ENCODE peak calls at places on chromosome 17, in seven cellular contexts. V, F, U, I, R, T and Y are unnamed samples.

GRCh38 chr17:13759936-13760335 is 158.2 kb upstream of the HS3ST3A1 start:
- DNase-seq in V (no peak), I (no peak), R (no peak), T (no peak), U (peak), F (no peak), Y (no peak)

GRCh38 chr17:17411692-17412091 is 65.1 kb upstream of the MED9 start:
- DNase-seq in U (no peak), V (no peak), F (no peak), I (no peak), R (no peak), T (no peak), Y (no peak)

GRCh38 chr17:77698903-77699615 is 259.4 kb upstream of the TNRC6C start:
- DNase-seq in R (no peak), V (no peak), I (no peak), T (no peak), U (no peak), F (no peak), Y (no peak)

GRCh38 chr17:8250101-8250500 is 1.0 kb downstream of the PFAS start:
- DNase-seq in R (no peak), I (no peak), V (no peak), F (no peak), T (no peak), U (no peak), Y (no peak)

GRCh38 chr17:17146791-17147406 is 59.2 kb downstream of the PLD6 start:
- DNase-seq in V (no peak), T (no peak), R (no peak), U (no peak), I (peak), F (no peak), Y (no peak)

GRCh38 chr17:58277107-58277506 is 3.6 kb downstream of the MPO start:
- DNase-seq in I (no peak), F (no peak), V (peak), U (peak), R (no peak), T (no peak), Y (no peak)

GRCh38 chr17:39636927-39637736 is at the start of gene STARD3:
- DNase-seq in V (peak), U (peak), F (peak), T (peak), I (peak), R (peak), Y (peak)

GRCh38 chr17:3886776-3887175 is 6.1 kb downstream of the CAMKK1 start:
- DNase-seq in V (peak), T (no peak), R (no peak), U (no peak), F (no peak), I (no peak), Y (no peak)

GRCh38 chr17:73290399-73291259 is 21.2 kb downstream of the CDC42EP4 start:
- DNase-seq in F (no peak), U (no peak), R (no peak), I (no peak), V (no peak), T (no peak), Y (no peak)

GRCh38 chr17:17792551-17793377 is 44.0 kb downstream of the SREBF1 start:
- DNase-seq in U (peak), V (peak), I (no peak), R (peak), T (no peak), F (no peak), Y (peak)

GRCh38 chr17:2259769-2260536 is 43.6 kb downstream of the SMG6 start:
- DNase-seq in R (peak), I (no peak), V (peak), F (no peak), U (peak), T (no peak), Y (no peak)

GRCh38 chr17:4175921-4176802 is 33.2 kb downstream of the CYB5D2 start:
- DNase-seq in F (no peak), I (no peak), R (peak), T (peak), U (no peak), V (peak), Y (no peak)

GRCh38 chr17:75524269-75524970 is 1.1 kb upstream of the LLGL2 start:
- DNase-seq in V (no peak), F (no peak), T (no peak), U (no peak), I (no peak), R (no peak), Y (no peak)

GRCh38 chr17:75523647-75524046 is 1.9 kb upstream of the LLGL2 start:
- DNase-seq in U (no peak), I (no peak), T (no peak), F (no peak), R (no peak), V (no peak), Y (no peak)

GRCh38 chr17:75525806-75526554 is 483 bp downstream of the LLGL2 start:
- DNase-seq in F (no peak), U (no peak), V (no peak), T (peak), R (no peak), I (no peak), Y (no peak)

GRCh38 chr17:75526555-75527270 is 1.2 kb downstream of the LLGL2 start:
- DNase-seq in R (no peak), T (no peak), U (no peak), F (no peak), I (no peak), V (no peak), Y (no peak)

DNA sequence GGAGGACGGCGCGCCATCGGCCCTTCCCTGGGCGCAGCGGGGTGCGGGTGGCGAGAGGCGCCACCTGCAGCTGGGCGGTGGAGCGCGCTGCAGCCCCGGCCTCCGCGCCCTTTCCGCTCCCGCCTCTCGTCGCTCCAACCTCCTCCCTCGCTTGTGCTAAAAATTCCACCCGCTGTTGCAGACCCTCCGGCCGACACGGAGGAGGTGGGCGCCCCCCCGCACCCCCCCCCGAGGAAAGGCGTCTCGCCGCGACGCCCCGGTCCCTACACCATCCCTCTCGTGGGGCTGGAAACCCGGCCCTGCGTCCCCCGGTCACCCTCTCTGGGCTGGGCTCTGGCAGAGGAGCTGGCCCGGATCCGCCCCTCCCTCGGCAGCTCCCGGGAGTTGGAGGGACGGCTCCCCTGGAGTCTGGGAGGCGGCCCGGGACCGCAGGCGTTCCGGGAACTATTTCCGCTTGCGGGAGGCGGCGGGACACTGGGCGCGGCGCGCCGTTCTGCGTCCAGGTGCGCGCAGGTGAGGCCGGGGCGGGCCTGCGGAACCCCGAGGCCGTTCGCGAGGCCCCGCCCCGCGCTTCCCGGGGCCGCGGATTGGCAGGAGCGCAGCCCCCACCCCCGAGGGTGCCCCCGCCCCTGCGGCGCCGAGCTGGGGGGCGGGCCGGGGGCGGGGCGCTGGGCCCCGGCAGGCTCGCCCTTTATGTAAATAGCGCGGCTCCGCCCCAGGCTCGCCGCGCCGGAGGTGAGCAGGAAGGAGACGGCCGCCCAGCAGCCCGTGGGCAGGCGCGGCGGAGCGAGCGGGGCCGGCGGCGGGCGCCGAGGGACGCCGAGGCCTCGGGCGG is at the start of gene LLGL2:
- DNase-seq in I (peak), V (peak), U (peak), T (peak), R (peak), F (peak), Y (peak)
- TF ChIP-seq CTCF in I (peak), V (peak), U (no peak), T (peak), R (peak), F (peak), Y (no peak)

GRCh38 chr17:55326030-55326429 is 61.3 kb downstream of the HLF start:
- DNase-seq in T (no peak), I (no peak), R (no peak), F (no peak), V (no peak), U (no peak), Y (no peak)

GRCh38 chr17:55325405-55325804 is 60.6 kb downstream of the HLF start:
- DNase-seq in U (no peak), V (no peak), F (no peak), R (no peak), T (no peak), I (no peak), Y (no peak)

GRCh38 chr17:55323518-55324295 is 58.9 kb downstream of the HLF start:
- DNase-seq in T (no peak), F (no peak), R (no peak), V (no peak), I (no peak), U (no peak), Y (no peak)

GRCh38 chr17:55322451-55322985 is 57.8 kb downstream of the HLF start:
- DNase-seq in V (no peak), R (no peak), I (no peak), T (no peak), F (no peak), U (no peak), Y (no peak)

GRCh38 chr17:55324296-55324978 is 59.7 kb downstream of the HLF start:
- DNase-seq in U (no peak), V (no peak), T (no peak), R (no peak), F (no peak), I (no peak), Y (no peak)
- TF ChIP-seq CTCF in U (no peak), V (no peak), T (no peak), R (no peak), F (no peak), I (no peak), Y (no peak)

GRCh38 chr17:61397086-61397842 is 2.4 kb upstream of the TBX2 start:
- DNase-seq in R (no peak), I (no peak), V (no peak), T (peak), U (no peak), F (no peak), Y (no peak)
- TF ChIP-seq CTCF in R (no peak), I (no peak), V (peak), T (no peak), U (no peak), F (no peak), Y (no peak)

DNA sequence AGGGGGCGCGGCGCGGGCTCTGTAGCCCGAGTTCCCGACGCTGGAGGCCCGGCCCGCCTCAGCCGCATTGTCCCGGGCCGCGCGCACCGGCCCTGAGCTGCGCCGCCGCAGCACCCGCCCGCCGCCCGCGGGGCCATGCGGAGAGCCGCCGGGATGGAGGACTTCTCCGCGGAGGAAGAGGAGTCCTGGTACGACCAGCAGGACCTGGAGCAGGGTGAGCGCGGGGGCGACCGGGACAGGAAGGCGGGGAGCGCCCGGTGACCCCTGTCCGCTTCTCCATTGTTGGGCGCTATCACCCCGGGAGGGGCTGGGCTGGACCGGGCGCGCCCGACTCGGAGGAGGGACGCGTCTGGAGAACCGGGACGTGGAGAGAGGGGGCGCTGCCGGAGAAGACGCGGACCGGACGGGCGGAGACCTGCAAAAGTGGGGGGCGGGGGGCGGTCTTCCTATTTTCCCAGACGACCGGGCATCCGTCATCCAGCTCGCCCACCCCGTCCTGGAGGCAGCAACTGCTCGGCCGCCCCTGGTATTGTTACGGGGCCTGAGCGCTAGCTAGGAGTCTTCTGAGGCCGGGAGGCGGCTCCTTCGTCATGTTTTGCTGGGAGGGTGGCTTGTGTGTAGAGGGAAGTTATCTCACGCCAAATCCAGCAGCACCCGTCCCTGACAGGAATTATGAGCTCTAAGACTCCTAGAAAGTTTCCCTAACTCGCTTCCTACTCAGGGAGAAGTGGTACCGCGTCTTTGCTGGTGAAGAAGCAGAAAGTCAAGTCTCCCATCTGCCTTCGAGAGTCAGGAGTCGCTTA is 678 bp downstream of the CDR2L start:
- DNase-seq in F (no peak), T (peak), I (no peak), R (no peak), V (peak), U (peak), Y (peak)
- TF ChIP-seq CTCF in F (peak), T (no peak), I (no peak), R (no peak), V (peak), U (peak), Y (peak)

GRCh38 chr17:30344283-30345088 is 10.6 kb upstream of the TMIGD1 start:
- DNase-seq in T (peak), R (no peak), F (no peak), U (peak), I (no peak), V (peak), Y (peak)
- TF ChIP-seq CTCF in T (no peak), R (no peak), F (no peak), U (no peak), I (no peak), V (no peak), Y (no peak)

GRCh38 chr17:9519873-9520272 is 55.7 kb downstream of the STX8 start:
- DNase-seq in U (no peak), I (no peak), T (no peak), F (no peak), V (no peak), R (no peak), Y (no peak)

GRCh38 chr17:9517396-9517795 is 58.2 kb downstream of the STX8 start:
- DNase-seq in F (no peak), U (no peak), T (no peak), R (no peak), I (no peak), V (no peak), Y (no peak)

GRCh38 chr17:9520649-9521435 is 54.8 kb downstream of the STX8 start:
- DNase-seq in T (no peak), F (no peak), U (no peak), R (no peak), V (no peak), I (no peak), Y (no peak)

DNA sequence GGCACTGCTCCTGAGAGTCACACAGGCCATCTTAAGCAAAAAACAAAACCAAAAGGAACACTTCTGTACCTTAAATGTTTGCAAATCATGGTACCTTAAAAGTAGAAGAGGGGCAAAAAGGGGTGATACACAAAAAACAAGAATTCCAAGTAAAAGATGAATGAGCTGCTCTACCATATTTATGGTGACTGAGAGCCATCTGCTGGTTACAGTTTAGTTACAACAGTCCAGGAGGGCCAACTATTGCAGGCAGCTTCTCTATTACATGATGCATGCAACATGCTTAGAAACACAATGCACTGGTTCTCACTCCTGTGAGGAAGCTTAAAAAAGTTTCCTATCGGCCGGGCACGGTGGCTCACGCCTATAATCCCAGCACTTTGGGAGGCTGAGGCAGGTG is 53.5 kb downstream of the STX8 start:
- DNase-seq in U (peak), F (peak), R (no peak), V (peak), I (peak), T (no peak), Y (peak)
- TF ChIP-seq CTCF in U (peak), F (peak), R (peak), V (peak), I (peak), T (no peak), Y (no peak)